ENCODE peak calls at places on chromosome X, in five cellular contexts. S, K, I, G and M are unnamed samples.

GRCh38 chrX:145821291-145821897 is 3.8 kb downstream of the SLITRK2 start:
- DNase-seq in G (peak), K (no peak), I (no peak), S (no peak), M (no peak)

GRCh38 chrX:130393451-130394074 is 8.1 kb upstream of the GPR119 start:
- DNase-seq in K (no peak), G (peak), S (no peak), I (no peak), M (peak)

GRCh38 chrX:78746496-78746895 is 1.0 kb upstream of the LPAR4 start:
- DNase-seq in G (no peak), I (no peak), K (no peak), S (no peak), M (no peak)

GRCh38 chrX:138908577-138908976 is 197.1 kb upstream of the FGF13 start:
- DNase-seq in G (no peak), K (no peak), S (no peak), I (no peak), M (no peak)

GRCh38 chrX:15500497-15500966 is at the start of gene BMX:
- DNase-seq in G (no peak), S (no peak), I (no peak), K (no peak), M (no peak)

GRCh38 chrX:118156254-118156952 is 39.8 kb upstream of the KLHL13 start:
- DNase-seq in S (no peak), K (no peak), G (no peak), I (no peak), M (no peak)

GRCh38 chrX:15399901-15400500 is 15.8 kb upstream of the VEGFD start:
- DNase-seq in I (no peak), S (no peak), G (no peak), K (no peak), M (no peak)

GRCh38 chrX:21725498-21725897 is 32.4 kb downstream of the SMPX start:
- DNase-seq in S (no peak), K (no peak), G (no peak), I (no peak), M (no peak)

GRCh38 chrX:40473460-40474204 is 107.1 kb upstream of the ATP6AP2 start:
- DNase-seq in K (no peak), I (no peak), G (no peak), S (no peak), M (no peak)

GRCh38 chrX:114905251-114905650 is 112.2 kb downstream of the IL13RA2 start:
- DNase-seq in I (no peak), S (no peak), G (no peak), K (no peak), M (no peak)

GRCh38 chrX:105618393-105619101 is 203.8 kb upstream of the NRK start:
- DNase-seq in K (no peak), I (no peak), G (no peak), S (no peak), M (no peak)

GRCh38 chrX:24846551-24847170 is 152.9 kb downstream of the POLA1 start:
- DNase-seq in S (no peak), G (no peak), K (no peak), I (no peak), M (no peak)

GRCh38 chrX:6151971-6152370 is 76.7 kb downstream of the NLGN4X start:
- DNase-seq in K (no peak), G (no peak), S (no peak), I (no peak), M (no peak)

GRCh38 chrX:39896951-39897740 is 200.6 kb downstream of the BCOR start:
- DNase-seq in G (peak), I (no peak), K (peak), S (no peak), M (no peak)

GRCh38 chrX:47080215-47080914 is 2.1 kb downstream of the RGN start:
- DNase-seq in G (no peak), K (no peak), I (no peak), S (no peak), M (no peak)

GRCh38 chrX:26138043-26138442 is at the start of gene MAGEB18:
- DNase-seq in K (no peak), S (no peak), I (no peak), G (no peak), M (no peak)

GRCh38 chrX:24696241-24696640 is 2.5 kb downstream of the POLA1 start:
- DNase-seq in G (no peak), S (no peak), I (no peak), K (no peak), M (no peak)

GRCh38 chrX:68997911-68998310 is 167.3 kb downstream of the PJA1 start:
- DNase-seq in S (no peak), K (no peak), G (no peak), I (no peak), M (no peak)

GRCh38 chrX:44927398-44927797 is 54.4 kb downstream of the KDM6A start:
- DNase-seq in S (no peak), K (no peak), G (no peak), I (no peak), M (no peak)

GRCh38 chrX:84044051-84044450 is 143.9 kb downstream of the RPS6KA6 start:
- DNase-seq in S (no peak), K (no peak), G (no peak), I (no peak), M (no peak)

GRCh38 chrX:10450229-10450958 is 170.0 kb downstream of the MID1 start:
- DNase-seq in G (no peak), S (no peak), I (no peak), K (no peak), M (no peak)

GRCh38 chrX:110600745-110601310 is 194.8 kb downstream of the CHRDL1 start:
- DNase-seq in K (no peak), S (no peak), G (no peak), I (no peak), M (no peak)

GRCh38 chrX:40132751-40133150 is 35.0 kb upstream of the BCOR start:
- DNase-seq in G (no peak), S (no peak), I (no peak), K (no peak), M (no peak)

GRCh38 chrX:71067727-71068051 is 445 bp downstream of the SNX12 start:
- DNase-seq in I (no peak), G (no peak), S (no peak), K (no peak), M (no peak)

GRCh38 chrX:134764202-134764785 is 106.0 kb upstream of the PLAC1 start:
- DNase-seq in G (no peak), I (no peak), K (peak), S (no peak), M (peak)

GRCh38 chrX:29947225-29947624 is 268.1 kb upstream of the MAGEB2 start:
- DNase-seq in I (no peak), K (no peak), G (no peak), S (no peak), M (no peak)

GRCh38 chrX:133413218-133413925 is 1.9 kb downstream of the GPC4 start:
- DNase-seq in G (no peak), I (no peak), S (no peak), K (no peak), M (no peak)

GRCh38 chrX:47608130-47608810 is 11.4 kb downstream of the SYN1 start:
- DNase-seq in S (no peak), K (peak), I (no peak), G (no peak), M (peak)

GRCh38 chrX:1450381-1451161 is 2.1 kb downstream of the ASMTL start:
- DNase-seq in I (no peak), G (no peak), K (no peak), S (no peak), M (no peak)